ENCODE peak calls at places on chromosomes 6 and 20, in five cellular contexts. W is stimulated activated CD8-positive, alpha-beta memory T cell treated with anti-CD3 and anti-CD28 coated beads, Interleukin-7, amount 100 ng/mL, for 24 hours; Q is RWPE1; A is prostate gland; K is effector CD4-positive, alpha-beta T cell. L is an unnamed sample.

GRCh38 chr20:33827629-33828325 is 16.6 kb downstream of the CHMP4B start:
- DNase-seq in A (no peak), K (no peak), W (no peak), Q (no peak), L (no peak)

GRCh38 chr6:149061933-149062332 is 255.6 kb upstream of the TAB2 start:
- DNase-seq in Q (no peak), K (no peak), W (no peak), A (no peak), L (no peak)

GRCh38 chr6:84061613-84062398 is 28.2 kb downstream of the MRAP2 start:
- DNase-seq in W (no peak), Q (no peak), K (no peak), A (no peak), L (peak; percentile 79)

GRCh38 chr6:140736227-140736626 is 1361.8 kb upstream of the CITED2 start:
- DNase-seq in A (no peak), Q (no peak), W (no peak), K (no peak), L (peak; percentile 65)

GRCh38 chr20:38842558-38842981 is 37.1 kb downstream of the PPP1R16B start:
- DNase-seq in W (peak; percentile 35), K (no peak), Q (no peak), A (no peak), L (no peak)

GRCh38 chr6:106014930-106015329 is 71.2 kb upstream of the PRDM1 start:
- DNase-seq in Q (no peak), W (no peak), A (no peak), K (no peak), L (no peak)

GRCh38 chr20:57090590-57091560 is 175.6 kb downstream of the BMP7 start:
- DNase-seq in A (no peak), Q (no peak), K (no peak), W (no peak), L (no peak)

GRCh38 chr20:36050436-36051317 is 82.3 kb downstream of the CNBD2 start:
- DNase-seq in K (peak; percentile 75), Q (peak; percentile 98), A (peak; percentile 86), W (peak; percentile 86), L (peak; percentile 94)

GRCh38 chr20:17627101-17627950 is 54.7 kb downstream of the RRBP1 start:
- DNase-seq in Q (no peak), W (no peak), A (no peak), K (no peak), L (no peak)

GRCh38 chr20:62950741-62951140 is 1.8 kb upstream of the SLC17A9 start:
- DNase-seq in W (no peak), A (no peak), Q (no peak), K (no peak), L (no peak)

GRCh38 chr20:19256085-19256484 is 43.6 kb downstream of the SLC24A3 start:
- DNase-seq in Q (no peak), W (no peak), K (no peak), A (no peak), L (no peak)

GRCh38 chr20:63097336-63097831 is 90.6 kb upstream of the BHLHE23 start:
- DNase-seq in W (no peak), Q (no peak), A (no peak), K (no peak), L (no peak)

GRCh38 chr6:43942616-43943015 is 172.6 kb downstream of the VEGFA start:
- DNase-seq in W (no peak), A (no peak), Q (no peak), K (no peak), L (no peak)

GRCh38 chr6:127503022-127503421 is 16.1 kb downstream of the MTCL3 start:
- DNase-seq in A (no peak), K (no peak), W (no peak), Q (no peak), L (no peak)

GRCh38 chr20:6641012-6641411 is 126.5 kb upstream of the BMP2 start:
- DNase-seq in Q (no peak), K (no peak), W (no peak), A (no peak), L (no peak)

GRCh38 chr6:52672422-52673025 is 1.6 kb downstream of the TMEM14A start:
- DNase-seq in A (no peak), W (no peak), Q (peak; percentile 90), K (no peak), L (no peak)

GRCh38 chr6:39892490-39893129 is 41.7 kb downstream of the MOCS1 start:
- DNase-seq in Q (peak; percentile 13), A (peak; percentile 44), K (no peak), W (no peak), L (no peak)

GRCh38 chr6:101413773-101414172 is 20.3 kb downstream of the GRIK2 start:
- DNase-seq in W (no peak), Q (no peak), A (no peak), K (no peak), L (no peak)

GRCh38 chr20:25478889-25479568 is 71.6 kb downstream of the GINS1 start:
- DNase-seq in Q (no peak), A (no peak), K (no peak), W (no peak), L (no peak)

GRCh38 chr6:149544646-149545257 is 1.1 kb downstream of the PPIL4 start:
- DNase-seq in K (no peak), W (no peak), Q (no peak), A (no peak), L (no peak)

GRCh38 chr6:7438011-7438410 is 48.4 kb downstream of the RIOK1 start:
- DNase-seq in K (no peak), Q (no peak), W (no peak), A (no peak), L (no peak)

GRCh38 chr6:79810153-79810806 is 137.1 kb downstream of the ELOVL4 start:
- DNase-seq in A (no peak), Q (no peak), W (no peak), K (no peak), L (peak; percentile 58)

GRCh38 chr6:144327081-144327480 is 41.9 kb downstream of the UTRN start:
- DNase-seq in A (peak; percentile 74), K (no peak), Q (peak; percentile 32), W (no peak), L (no peak)

GRCh38 chr6:31356946-31357466 is at the start of gene HLA-B:
- DNase-seq in A (peak; percentile 77), W (peak; percentile 31), K (peak; percentile 97), Q (peak; percentile 85), L (no peak)

GRCh38 chr6:90107721-90108364 is 188.8 kb downstream of the BACH2 start:
- DNase-seq in W (no peak), K (no peak), A (no peak), Q (no peak), L (no peak)

GRCh38 chr20:51525241-51526104 is 17.0 kb downstream of the NFATC2 start:
- DNase-seq in W (peak; percentile 28), Q (no peak), K (peak; percentile 36), A (no peak), L (no peak)

GRCh38 chr6:9766240-9766915 is 648.5 kb downstream of the TFAP2A start:
- DNase-seq in Q (peak; percentile 80), W (no peak), K (no peak), A (no peak), L (no peak)

GRCh38 chr20:48124960-48125359 is 339.7 kb upstream of the SULF2 start:
- DNase-seq in Q (no peak), K (no peak), W (no peak), A (no peak), L (no peak)

GRCh38 chr6:39114395-39114706 is 635 bp downstream of the SAYSD1 start:
- DNase-seq in W (no peak), Q (no peak), K (no peak), A (no peak), L (peak; percentile 60)